ENCODE peak calls at places on chromosomes 6 and 20, in nine cellular contexts. One of them, this sample, is unnamed.

GRCh38 chr20:64220891-64221527 is 34.5 kb upstream of the PCMTD2 start:
- DNase-seq in uterus: no peak
- DNase-seq in effector CD4-positive, alpha-beta T cell: no peak
- DNase-seq in anterior cingulate cortex: no peak
- DNase-seq in activated CD4-positive, alpha-beta T cell treated with anti-CD3 and anti-CD28 coated beads for 1 hour: no peak
- DNase-seq in COLO829: no peak
- DNase-seq in endodermal cell: no peak
- DNase-seq in dermis blood vessel endothelial cell: no peak
- DNase-seq in activated naive CD4-positive, alpha-beta T cell: no peak
- DNase-seq in this sample: no peak

GRCh38 chr6:136365781-136366354 is 76.2 kb upstream of the BCLAF1 start:
- DNase-seq in activated naive CD4-positive, alpha-beta T cell: peak
- DNase-seq in effector CD4-positive, alpha-beta T cell: no peak
- DNase-seq in activated CD4-positive, alpha-beta T cell treated with anti-CD3 and anti-CD28 coated beads for 1 hour: no peak
- DNase-seq in endodermal cell: no peak
- DNase-seq in COLO829: no peak
- DNase-seq in dermis blood vessel endothelial cell: no peak
- DNase-seq in uterus: no peak
- DNase-seq in anterior cingulate cortex: no peak
- DNase-seq in this sample: no peak

GRCh38 chr6:12595161-12595792 is 121.3 kb upstream of the PHACTR1 start:
- DNase-seq in dermis blood vessel endothelial cell: peak
- DNase-seq in endodermal cell: no peak
- DNase-seq in COLO829: no peak
- DNase-seq in effector CD4-positive, alpha-beta T cell: no peak
- DNase-seq in anterior cingulate cortex: no peak
- DNase-seq in activated CD4-positive, alpha-beta T cell treated with anti-CD3 and anti-CD28 coated beads for 1 hour: no peak
- DNase-seq in activated naive CD4-positive, alpha-beta T cell: no peak
- DNase-seq in uterus: no peak
- DNase-seq in this sample: peak

GRCh38 chr6:117605169-117605826 is 3.0 kb upstream of the GOPC start:
- DNase-seq in dermis blood vessel endothelial cell: peak
- DNase-seq in effector CD4-positive, alpha-beta T cell: peak
- DNase-seq in endodermal cell: peak
- DNase-seq in activated naive CD4-positive, alpha-beta T cell: no peak
- DNase-seq in COLO829: peak
- DNase-seq in activated CD4-positive, alpha-beta T cell treated with anti-CD3 and anti-CD28 coated beads for 1 hour: no peak
- DNase-seq in anterior cingulate cortex: no peak
- DNase-seq in uterus: peak
- DNase-seq in this sample: peak

GRCh38 chr20:50801747-50802125 is 6.9 kb downstream of the BCAS4 start:
- DNase-seq in endodermal cell: no peak
- DNase-seq in dermis blood vessel endothelial cell: no peak
- DNase-seq in COLO829: no peak
- DNase-seq in anterior cingulate cortex: no peak
- DNase-seq in activated CD4-positive, alpha-beta T cell treated with anti-CD3 and anti-CD28 coated beads for 1 hour: no peak
- DNase-seq in activated naive CD4-positive, alpha-beta T cell: no peak
- DNase-seq in uterus: no peak
- DNase-seq in effector CD4-positive, alpha-beta T cell: no peak
- DNase-seq in this sample: no peak

GRCh38 chr20:36481380-36482043 is 59.8 kb upstream of the MYL9 start:
- DNase-seq in uterus: no peak
- DNase-seq in effector CD4-positive, alpha-beta T cell: no peak
- DNase-seq in endodermal cell: no peak
- DNase-seq in activated CD4-positive, alpha-beta T cell treated with anti-CD3 and anti-CD28 coated beads for 1 hour: no peak
- DNase-seq in COLO829: no peak
- DNase-seq in activated naive CD4-positive, alpha-beta T cell: no peak
- DNase-seq in dermis blood vessel endothelial cell: no peak
- DNase-seq in anterior cingulate cortex: no peak
- DNase-seq in this sample: no peak

GRCh38 chr6:305371-306206 is 13.3 kb downstream of the DUSP22 start:
- DNase-seq in COLO829: no peak
- DNase-seq in uterus: no peak
- DNase-seq in activated naive CD4-positive, alpha-beta T cell: no peak
- DNase-seq in activated CD4-positive, alpha-beta T cell treated with anti-CD3 and anti-CD28 coated beads for 1 hour: no peak
- DNase-seq in dermis blood vessel endothelial cell: no peak
- DNase-seq in effector CD4-positive, alpha-beta T cell: no peak
- DNase-seq in anterior cingulate cortex: no peak
- DNase-seq in endodermal cell: no peak
- DNase-seq in this sample: no peak

GRCh38 chr6:127554435-127555006 is 22.5 kb upstream of the C6orf58 start:
- DNase-seq in activated naive CD4-positive, alpha-beta T cell: no peak
- DNase-seq in endodermal cell: peak
- DNase-seq in COLO829: peak
- DNase-seq in anterior cingulate cortex: no peak
- DNase-seq in uterus: no peak
- DNase-seq in dermis blood vessel endothelial cell: peak
- DNase-seq in activated CD4-positive, alpha-beta T cell treated with anti-CD3 and anti-CD28 coated beads for 1 hour: no peak
- DNase-seq in effector CD4-positive, alpha-beta T cell: no peak
- DNase-seq in this sample: no peak

GRCh38 chr20:13687827-13688226 is 49.1 kb upstream of the TASP1 start:
- DNase-seq in effector CD4-positive, alpha-beta T cell: no peak
- DNase-seq in activated CD4-positive, alpha-beta T cell treated with anti-CD3 and anti-CD28 coated beads for 1 hour: no peak
- DNase-seq in dermis blood vessel endothelial cell: no peak
- DNase-seq in COLO829: no peak
- DNase-seq in anterior cingulate cortex: no peak
- DNase-seq in uterus: no peak
- DNase-seq in endodermal cell: no peak
- DNase-seq in activated naive CD4-positive, alpha-beta T cell: no peak
- DNase-seq in this sample: no peak

GRCh38 chr6:158835616-158836221 is 16.6 kb upstream of the EZR start:
- DNase-seq in uterus: no peak
- DNase-seq in activated naive CD4-positive, alpha-beta T cell: no peak
- DNase-seq in effector CD4-positive, alpha-beta T cell: no peak
- DNase-seq in endodermal cell: peak
- DNase-seq in anterior cingulate cortex: no peak
- DNase-seq in activated CD4-positive, alpha-beta T cell treated with anti-CD3 and anti-CD28 coated beads for 1 hour: no peak
- DNase-seq in COLO829: no peak
- DNase-seq in dermis blood vessel endothelial cell: no peak
- DNase-seq in this sample: no peak

GRCh38 chr6:34658605-34659218 is 37.9 kb downstream of the ILRUN start:
- DNase-seq in effector CD4-positive, alpha-beta T cell: no peak
- DNase-seq in endodermal cell: no peak
- DNase-seq in uterus: no peak
- DNase-seq in COLO829: no peak
- DNase-seq in anterior cingulate cortex: no peak
- DNase-seq in activated naive CD4-positive, alpha-beta T cell: no peak
- DNase-seq in dermis blood vessel endothelial cell: no peak
- DNase-seq in activated CD4-positive, alpha-beta T cell treated with anti-CD3 and anti-CD28 coated beads for 1 hour: no peak
- DNase-seq in this sample: no peak

GRCh38 chr20:63977392-63978276 is 1.8 kb downstream of the SAMD10 start:
- DNase-seq in effector CD4-positive, alpha-beta T cell: peak
- DNase-seq in uterus: no peak
- DNase-seq in COLO829: no peak
- DNase-seq in anterior cingulate cortex: no peak
- DNase-seq in endodermal cell: peak
- DNase-seq in activated naive CD4-positive, alpha-beta T cell: peak
- DNase-seq in activated CD4-positive, alpha-beta T cell treated with anti-CD3 and anti-CD28 coated beads for 1 hour: no peak
- DNase-seq in dermis blood vessel endothelial cell: peak
- DNase-seq in this sample: no peak

GRCh38 chr6:6678811-6679210 is 90.3 kb downstream of the LY86 start:
- DNase-seq in COLO829: no peak
- DNase-seq in dermis blood vessel endothelial cell: no peak
- DNase-seq in activated naive CD4-positive, alpha-beta T cell: no peak
- DNase-seq in anterior cingulate cortex: no peak
- DNase-seq in endodermal cell: peak
- DNase-seq in uterus: no peak
- DNase-seq in effector CD4-positive, alpha-beta T cell: no peak
- DNase-seq in activated CD4-positive, alpha-beta T cell treated with anti-CD3 and anti-CD28 coated beads for 1 hour: no peak
- DNase-seq in this sample: no peak

GRCh38 chr6:168546173-168546572 is 105.2 kb downstream of the SMOC2 start:
- DNase-seq in activated CD4-positive, alpha-beta T cell treated with anti-CD3 and anti-CD28 coated beads for 1 hour: no peak
- DNase-seq in effector CD4-positive, alpha-beta T cell: no peak
- DNase-seq in uterus: no peak
- DNase-seq in anterior cingulate cortex: no peak
- DNase-seq in endodermal cell: no peak
- DNase-seq in dermis blood vessel endothelial cell: no peak
- DNase-seq in activated naive CD4-positive, alpha-beta T cell: no peak
- DNase-seq in COLO829: no peak
- DNase-seq in this sample: no peak

GRCh38 chr6:43702522-43703440 is 15.2 kb upstream of the MRPS18A start:
- DNase-seq in activated CD4-positive, alpha-beta T cell treated with anti-CD3 and anti-CD28 coated beads for 1 hour: no peak
- DNase-seq in activated naive CD4-positive, alpha-beta T cell: no peak
- DNase-seq in dermis blood vessel endothelial cell: peak
- DNase-seq in endodermal cell: peak
- DNase-seq in effector CD4-positive, alpha-beta T cell: no peak
- DNase-seq in anterior cingulate cortex: no peak
- DNase-seq in COLO829: peak
- DNase-seq in uterus: peak
- DNase-seq in this sample: peak

This sample was measured in dermis microvascular lymphatic vessel endothelial cell.